ENCODE peak calls at places on chromosomes 13 and 19, in nine cellular contexts. Z is sciatic nerve; B is Panc1; M is H1; F is activated T-cell treated with anti-CD3 and anti-CD28 coated beads, Interleukin-2, amount 50 U/mL, for 4 hours; D is cardiac fibroblast; R is NCI-H748 treated with DMSO at 0.1 percent for 48 hours; S is dermis microvascular lymphatic vessel endothelial cell; G is body of pancreas. C is an unnamed sample.

GRCh38 chr19:41945135-41945766 is 13.9 kb downstream of the RABAC1 start:
- DNase-seq in Z (no peak), B (no peak), M (no peak), F (peak; percentile 86), D (no peak), R (no peak), S (no peak), G (peak; percentile 27), C (peak; percentile 53)

GRCh38 chr13:97329331-97329730 is 104.6 kb upstream of the RAP2A start:
- DNase-seq in Z (no peak), B (no peak), M (no peak), F (no peak), D (peak; percentile 33), R (no peak), S (peak; percentile 76), G (no peak), C (no peak)

GRCh38 chr19:4983346-4984105 is 14.6 kb downstream of the KDM4B start:
- DNase-seq in Z (no peak), B (no peak), M (no peak), F (no peak), D (no peak), R (no peak), S (peak; percentile 46), G (no peak), C (no peak)

GRCh38 chr13:44719857-44720671 is 143.9 kb upstream of the TSC22D1 start:
- DNase-seq in Z (no peak), B (no peak), M (no peak), F (no peak), D (peak; percentile 91), R (no peak), S (peak; percentile 49), G (no peak), C (no peak)

GRCh38 chr13:100673376-100673830 is 1.2 kb downstream of the TMTC4 start:
- DNase-seq in Z (no peak), B (no peak), M (peak; percentile 54), F (no peak), D (no peak), R (peak; percentile 49), S (no peak), G (peak; percentile 17), C (no peak)

GRCh38 chr19:49690656-49691242 is at the start of gene CPT1C:
- DNase-seq in Z (peak; percentile 85), B (no peak), M (peak; percentile 94), F (peak; percentile 37), D (peak; percentile 69), R (peak; percentile 97), S (peak; percentile 84), G (peak; percentile 82), C (peak; percentile 74)

GRCh38 chr13:23889598-23890224 is 511 bp upstream of the MIPEP start:
- DNase-seq in Z (no peak), B (no peak), M (no peak), F (no peak), D (peak; percentile 31), R (peak; percentile 57), S (no peak), G (no peak), C (no peak)

GRCh38 chr19:3001235-3001800 is 24.0 kb downstream of the TLE6 start:
- DNase-seq in Z (no peak), B (no peak), M (no peak), F (no peak), D (no peak), R (no peak), S (no peak), G (no peak), C (no peak)

GRCh38 chr19:46620716-46621115 is 4.2 kb downstream of the PTGIR start:
- DNase-seq in Z (no peak), B (no peak), M (no peak), F (no peak), D (peak; percentile 83), R (no peak), S (no peak), G (no peak), C (no peak)

GRCh38 chr13:30338331-30338851 is 31.0 kb upstream of the KATNAL1 start:
- DNase-seq in Z (no peak), B (no peak), M (no peak), F (no peak), D (no peak), R (no peak), S (no peak), G (no peak), C (peak; percentile 56)

GRCh38 chr13:76644906-76645305 is 241.3 kb downstream of the KCTD12 start:
- DNase-seq in Z (no peak), B (no peak), M (no peak), F (no peak), D (no peak), R (no peak), S (no peak), G (no peak), C (no peak)

GRCh38 chr19:32403291-32403995 is 2.1 kb upstream of the DPY19L3 start:
- DNase-seq in Z (no peak), B (no peak), M (no peak), F (no peak), D (no peak), R (no peak), S (no peak), G (no peak), C (no peak)

GRCh38 chr13:39561971-39562370 is 41.0 kb downstream of the LHFPL6 start:
- DNase-seq in Z (no peak), B (no peak), M (no peak), F (no peak), D (no peak), R (no peak), S (no peak), G (no peak), C (no peak)

GRCh38 chr13:44093607-44094583 is 214.2 kb downstream of the LACC1 start:
- DNase-seq in Z (no peak), B (no peak), M (no peak), F (no peak), D (no peak), R (peak; percentile 7), S (no peak), G (no peak), C (no peak)

GRCh38 chr19:45515081-45515624 is 7.9 kb downstream of the VASP start:
- DNase-seq in Z (no peak), B (no peak), M (no peak), F (no peak), D (no peak), R (no peak), S (peak; percentile 16), G (no peak), C (peak; percentile 86)

GRCh38 chr19:13718733-13719132 is 45.6 kb upstream of the MRI1 start:
- DNase-seq in Z (no peak), B (no peak), M (no peak), F (no peak), D (peak; percentile 71), R (peak; percentile 74), S (no peak), G (peak; percentile 32), C (no peak)

GRCh38 chr19:50315773-50316448 is 13.3 kb downstream of the KCNC3 start:
- DNase-seq in Z (no peak), B (no peak), M (peak; percentile 83), F (no peak), D (no peak), R (peak; percentile 54), S (no peak), G (no peak), C (no peak)

GRCh38 chr13:111317571-111318360 is 2.7 kb upstream of the TEX29 start:
- DNase-seq in Z (peak; percentile 38), B (no peak), M (no peak), F (no peak), D (no peak), R (no peak), S (no peak), G (no peak), C (peak; percentile 32)

GRCh38 chr19:2763687-2764086 is 19.4 kb downstream of the SGTA start:
- DNase-seq in Z (no peak), B (no peak), M (no peak), F (no peak), D (no peak), R (no peak), S (no peak), G (no peak), C (no peak)

C was measured in Peyer's patch.